ENCODE peak calls at places on chromosomes 5 and 9, in six cellular contexts. U, Z, R, E, G and L are unnamed samples.

GRCh38 chr9:34710023-34710422 is at the start of gene CCL21:
- DNase-seq in U (no peak), Z (no peak), R (peak), E (peak), G (no peak), L (no peak)

GRCh38 chr5:17077447-17078233 is 139.8 kb upstream of the BASP1 start:
- DNase-seq in U (peak), Z (no peak), R (no peak), E (no peak), G (no peak), L (no peak)

GRCh38 chr5:142795246-142795645 is 25.1 kb downstream of the ARHGAP26 start:
- DNase-seq in U (no peak), Z (no peak), R (no peak), E (no peak), G (no peak), L (no peak)

GRCh38 chr9:119167876-119168275 is 201.4 kb downstream of the BRINP1 start:
- DNase-seq in U (no peak), Z (no peak), R (no peak), E (no peak), G (no peak), L (no peak)

GRCh38 chr5:39498247-39498952 is 73.6 kb upstream of the DAB2 start:
- DNase-seq in U (peak), Z (peak), R (no peak), E (no peak), G (no peak), L (peak)

GRCh38 chr5:165906879-165907278 is 2384.6 kb upstream of the WWC1 start:
- DNase-seq in U (no peak), Z (no peak), R (no peak), E (no peak), G (no peak), L (no peak)

GRCh38 chr9:77016526-77017504 is 2.6 kb upstream of the FOXB2 start:
- DNase-seq in U (no peak), Z (no peak), R (no peak), E (no peak), G (no peak), L (no peak)

GRCh38 chr9:113564804-113565237 is 101.3 kb downstream of the RGS3 start:
- DNase-seq in U (peak), Z (peak), R (peak), E (peak), G (peak), L (peak)

GRCh38 chr9:89122944-89123343 is 55.7 kb downstream of the SHC3 start:
- DNase-seq in U (peak), Z (no peak), R (no peak), E (no peak), G (no peak), L (peak)

GRCh38 chr9:133154097-133154989 is 9.4 kb downstream of the GBGT1 start:
- DNase-seq in U (no peak), Z (no peak), R (peak), E (no peak), G (no peak), L (no peak)

DNA sequence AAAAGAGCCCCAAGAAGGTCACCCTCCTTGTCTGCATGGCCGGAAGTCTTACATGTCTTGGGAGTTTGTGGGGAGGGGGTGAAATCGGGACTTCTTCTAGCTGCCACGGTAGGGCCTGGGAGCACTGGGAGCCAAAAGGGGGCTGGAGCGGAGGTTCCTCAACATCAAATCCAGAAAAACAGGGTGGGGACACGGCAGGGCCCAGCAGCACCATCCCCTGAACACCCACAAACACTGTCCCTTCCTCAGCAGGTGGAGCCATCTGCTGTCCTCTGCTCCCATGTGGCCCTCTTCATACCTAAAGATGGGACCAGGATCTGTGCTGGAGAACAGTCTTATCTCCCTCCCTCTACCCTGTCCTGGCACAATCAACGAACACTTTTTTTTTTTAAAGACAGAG is 2.7 kb downstream of the TERT start:
- DNase-seq in U (no peak), Z (no peak), R (no peak), E (peak), G (no peak), L (no peak)
- TF ChIP-seq CTCF in U (no peak), Z (no peak), R (no peak), E (no peak), G (no peak), L (no peak)

DNA sequence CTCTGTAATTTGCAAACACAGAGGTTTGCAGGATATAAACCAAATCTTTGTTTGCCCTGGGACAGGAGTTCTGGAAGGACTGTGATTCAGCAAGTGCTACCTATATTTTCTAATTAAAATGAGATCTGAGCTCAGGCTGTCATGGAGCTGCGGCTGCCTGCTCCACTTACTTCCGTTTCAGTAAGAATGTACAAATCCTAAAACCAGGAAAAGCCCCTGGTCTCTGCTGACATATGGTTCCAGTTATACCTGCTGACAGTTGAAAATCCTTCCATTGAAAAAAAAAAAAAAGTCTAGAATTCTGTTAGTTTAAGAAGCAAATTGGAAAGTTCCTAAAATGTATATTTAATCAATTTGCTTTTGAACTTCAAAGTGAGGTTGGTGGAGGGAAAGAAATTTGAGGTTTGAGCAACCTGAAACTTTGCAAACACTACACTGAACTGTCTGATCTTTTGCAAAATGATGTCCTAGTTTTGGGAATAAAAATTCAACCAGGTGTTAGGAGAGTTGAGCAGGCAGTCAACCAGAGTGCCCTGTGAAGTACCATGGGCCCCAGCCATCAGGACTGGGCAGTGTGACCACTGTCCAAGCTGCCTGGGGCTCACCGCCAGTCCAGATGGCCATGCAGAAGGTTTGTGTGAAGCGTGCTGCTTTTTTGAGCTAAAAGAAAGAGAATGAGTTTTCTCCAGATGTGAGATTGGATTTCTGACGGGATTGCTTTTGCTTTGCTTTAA is 50.6 kb downstream of the SHB start:
- DNase-seq in U (no peak), Z (no peak), R (no peak), E (no peak), G (no peak), L (no peak)
- H3K4me3 ChIP-seq in U (no peak), Z (no peak), R (peak), E (no peak), G (no peak), L (no peak)

GRCh38 chr9:125106285-125106893 is 36.9 kb downstream of the SCAI start:
- DNase-seq in U (peak), Z (peak), R (no peak), E (no peak), G (no peak), L (peak)
- TF ChIP-seq CTCF in U (no peak), Z (no peak), R (no peak), E (no peak), G (no peak), L (no peak)

GRCh38 chr9:137077010-137077747 is at the start of gene UAP1L1:
- DNase-seq in U (peak), Z (no peak), R (peak), E (peak), G (peak), L (peak)
- H3K4me3 ChIP-seq in U (peak), Z (peak), R (peak), E (peak), G (peak), L (peak)